ENCODE peak calls at places on chromosomes 13 and 19, in five cellular contexts. One of them, this sample, is unnamed.

GRCh38 chr13:89737051-89737450 is 1610.4 kb upstream of the MIR17HG start:
- DNase-seq in K562: no peak
- DNase-seq in H1: no peak
- DNase-seq in GM12878: no peak
- DNase-seq in HepG2: no peak
- DNase-seq in this sample: no peak

GRCh38 chr19:3464797-3465235 is 15.5 kb downstream of the SMIM24 start:
- DNase-seq in K562: no peak
- DNase-seq in H1: no peak
- DNase-seq in GM12878: no peak
- DNase-seq in HepG2: no peak
- DNase-seq in this sample: no peak

GRCh38 chr13:29849071-29849541 is 1.3 kb downstream of the UBL3 start:
- DNase-seq in K562: no peak
- DNase-seq in H1: no peak
- DNase-seq in GM12878: no peak
- DNase-seq in HepG2: peak
- DNase-seq in this sample: no peak

GRCh38 chr13:47853236-47853635 is 147.8 kb downstream of the SUCLA2 start:
- DNase-seq in K562: no peak
- DNase-seq in H1: no peak
- DNase-seq in GM12878: no peak
- DNase-seq in HepG2: no peak
- DNase-seq in this sample: no peak

GRCh38 chr19:6099037-6099436 is 11.3 kb downstream of the RFX2 start:
- DNase-seq in K562: no peak
- DNase-seq in H1: no peak
- DNase-seq in GM12878: no peak
- DNase-seq in HepG2: no peak
- DNase-seq in this sample: no peak

GRCh38 chr13:23330356-23330755 is 103.1 kb downstream of the SACS start:
- DNase-seq in K562: no peak
- DNase-seq in H1: no peak
- DNase-seq in GM12878: no peak
- DNase-seq in HepG2: no peak
- DNase-seq in this sample: no peak

GRCh38 chr19:50242586-50242985 is 39.2 kb downstream of the MYH14 start:
- DNase-seq in K562: no peak
- DNase-seq in H1: no peak
- DNase-seq in GM12878: peak
- DNase-seq in HepG2: no peak
- DNase-seq in this sample: no peak

GRCh38 chr19:4052114-4052992 is 14.3 kb downstream of the ZBTB7A start:
- DNase-seq in K562: no peak
- DNase-seq in H1: no peak
- DNase-seq in GM12878: no peak
- DNase-seq in HepG2: peak
- DNase-seq in this sample: no peak

GRCh38 chr13:74251778-74252519 is 117.7 kb upstream of the KLF12 start:
- DNase-seq in K562: no peak
- DNase-seq in H1: no peak
- DNase-seq in GM12878: no peak
- DNase-seq in HepG2: no peak
- DNase-seq in this sample: no peak

GRCh38 chr13:47144782-47145181 is 247.9 kb upstream of the HTR2A start:
- DNase-seq in K562: no peak
- DNase-seq in H1: no peak
- DNase-seq in GM12878: no peak
- DNase-seq in HepG2: no peak
- DNase-seq in this sample: no peak

GRCh38 chr13:41944229-41944628 is 16.7 kb downstream of the VWA8 start:
- DNase-seq in K562: no peak
- DNase-seq in H1: no peak
- DNase-seq in GM12878: no peak
- DNase-seq in HepG2: no peak
- DNase-seq in this sample: no peak

GRCh38 chr19:55383789-55384575 is at the start of gene TMEM238:
- DNase-seq in K562: peak
- DNase-seq in H1: no peak
- DNase-seq in GM12878: no peak
- DNase-seq in HepG2: no peak
- DNase-seq in this sample: no peak

GRCh38 chr13:40798380-40798779 is 9.0 kb downstream of the SLC25A15 start:
- DNase-seq in K562: no peak
- DNase-seq in H1: no peak
- DNase-seq in GM12878: no peak
- DNase-seq in HepG2: no peak
- DNase-seq in this sample: no peak

GRCh38 chr19:8485561-8486371 is 16.7 kb downstream of the PRAM1 start:
- DNase-seq in K562: no peak
- DNase-seq in H1: no peak
- DNase-seq in GM12878: no peak
- DNase-seq in HepG2: no peak
- DNase-seq in this sample: no peak

GRCh38 chr19:246551-246950 is 44.7 kb downstream of the PLPP2 start:
- DNase-seq in K562: no peak
- DNase-seq in H1: no peak
- DNase-seq in GM12878: no peak
- DNase-seq in HepG2: no peak
- DNase-seq in this sample: no peak

GRCh38 chr13:25771641-25772478 is 280.0 kb downstream of the SHISA2 start:
- DNase-seq in K562: no peak
- DNase-seq in H1: peak
- DNase-seq in GM12878: no peak
- DNase-seq in HepG2: no peak
- DNase-seq in this sample: no peak

GRCh38 chr13:42654760-42655159 is 80.8 kb downstream of the TNFSF11 start:
- DNase-seq in K562: no peak
- DNase-seq in H1: no peak
- DNase-seq in GM12878: no peak
- DNase-seq in HepG2: no peak
- DNase-seq in this sample: no peak

GRCh38 chr19:583198-583967 is 6.3 kb upstream of the HCN2 start:
- DNase-seq in K562: no peak
- DNase-seq in H1: no peak
- DNase-seq in GM12878: no peak
- DNase-seq in HepG2: no peak
- DNase-seq in this sample: no peak

GRCh38 chr19:7618366-7618765 is 11.0 kb downstream of the XAB2 start:
- DNase-seq in K562: no peak
- DNase-seq in H1: no peak
- DNase-seq in GM12878: no peak
- DNase-seq in HepG2: peak
- DNase-seq in this sample: no peak

GRCh38 chr13:94205896-94206295 is 273.6 kb downstream of the DCT start:
- DNase-seq in K562: no peak
- DNase-seq in H1: no peak
- DNase-seq in GM12878: no peak
- DNase-seq in HepG2: no peak
- DNase-seq in this sample: no peak

DNA sequence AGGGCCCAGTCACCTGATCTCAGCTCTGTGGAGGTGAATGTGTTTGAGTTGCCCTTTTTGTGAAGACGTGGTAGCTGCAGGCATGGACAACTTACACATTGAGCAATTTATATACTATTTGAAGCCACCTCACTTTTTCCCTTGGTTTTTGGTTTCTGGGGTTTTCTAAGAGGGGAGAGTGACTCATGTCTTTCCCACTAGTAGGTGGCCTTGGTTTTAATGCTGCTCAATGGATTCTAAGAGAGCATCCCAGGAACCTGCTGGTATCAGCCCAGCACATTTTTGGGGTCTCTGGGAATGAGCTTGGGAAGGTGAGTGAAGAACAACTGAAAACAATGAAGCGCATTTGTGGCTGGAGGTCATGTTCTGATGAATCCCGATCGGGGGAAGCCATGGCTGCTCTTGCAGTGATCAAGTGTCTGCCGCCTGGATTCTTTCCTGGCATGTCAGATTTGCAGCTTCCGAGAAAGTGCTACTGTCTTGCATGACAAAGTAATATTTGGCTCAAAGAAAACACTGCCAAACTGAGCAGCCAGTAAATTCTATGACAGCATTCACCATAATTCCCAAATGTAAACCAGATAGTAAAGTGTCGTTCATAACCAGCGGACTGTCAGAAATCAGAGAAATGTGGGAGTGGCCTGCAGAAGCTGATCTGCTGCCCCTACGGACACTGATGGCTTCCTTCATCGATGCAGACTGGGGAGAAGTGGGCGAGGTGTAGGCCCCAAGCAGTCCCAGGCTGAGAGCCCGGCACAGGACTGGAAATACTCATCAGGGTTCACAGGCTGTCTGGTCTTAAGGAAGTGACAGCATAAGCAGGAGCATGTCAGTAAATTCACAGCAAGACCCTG is 98.7 kb downstream of the COL4A2 start:
- DNase-seq in K562: no peak
- DNase-seq in H1: no peak
- DNase-seq in GM12878: no peak
- DNase-seq in HepG2: no peak
- DNase-seq in this sample: no peak
- TF ChIP-seq SRF in K562: no peak
- TF ChIP-seq SRF in H1: no peak
- TF ChIP-seq SRF in GM12878: no peak
- TF ChIP-seq SRF in HepG2: no peak
- TF ChIP-seq SRF in this sample: no peak

GRCh38 chr13:52850396-52851152 is 2.1 kb upstream of the PCDH8 start:
- DNase-seq in K562: peak
- DNase-seq in H1: peak
- DNase-seq in GM12878: no peak
- DNase-seq in HepG2: peak
- DNase-seq in this sample: no peak
- TF ChIP-seq CEBPB in K562: no peak
- TF ChIP-seq CEBPB in H1: peak
- TF ChIP-seq CEBPB in GM12878: no peak
- TF ChIP-seq CEBPB in HepG2: no peak
- TF ChIP-seq CEBPB in this sample: no peak

GRCh38 chr19:30667746-30668145 is 295.6 kb downstream of the ZNF536 start:
- DNase-seq in K562: no peak
- DNase-seq in H1: no peak
- DNase-seq in GM12878: no peak
- DNase-seq in HepG2: no peak
- DNase-seq in this sample: no peak

GRCh38 chr19:30665449-30665848 is 293.3 kb downstream of the ZNF536 start:
- DNase-seq in K562: no peak
- DNase-seq in H1: no peak
- DNase-seq in GM12878: no peak
- DNase-seq in HepG2: no peak
- DNase-seq in this sample: no peak

GRCh38 chr19:30667227-30667626 is 295.0 kb downstream of the ZNF536 start:
- DNase-seq in K562: no peak
- DNase-seq in H1: no peak
- DNase-seq in GM12878: no peak
- DNase-seq in HepG2: no peak
- DNase-seq in this sample: no peak

GRCh38 chr19:30664358-30665058 is 292.3 kb downstream of the ZNF536 start:
- DNase-seq in K562: peak
- DNase-seq in H1: no peak
- DNase-seq in GM12878: no peak
- DNase-seq in HepG2: peak
- DNase-seq in this sample: no peak

DNA sequence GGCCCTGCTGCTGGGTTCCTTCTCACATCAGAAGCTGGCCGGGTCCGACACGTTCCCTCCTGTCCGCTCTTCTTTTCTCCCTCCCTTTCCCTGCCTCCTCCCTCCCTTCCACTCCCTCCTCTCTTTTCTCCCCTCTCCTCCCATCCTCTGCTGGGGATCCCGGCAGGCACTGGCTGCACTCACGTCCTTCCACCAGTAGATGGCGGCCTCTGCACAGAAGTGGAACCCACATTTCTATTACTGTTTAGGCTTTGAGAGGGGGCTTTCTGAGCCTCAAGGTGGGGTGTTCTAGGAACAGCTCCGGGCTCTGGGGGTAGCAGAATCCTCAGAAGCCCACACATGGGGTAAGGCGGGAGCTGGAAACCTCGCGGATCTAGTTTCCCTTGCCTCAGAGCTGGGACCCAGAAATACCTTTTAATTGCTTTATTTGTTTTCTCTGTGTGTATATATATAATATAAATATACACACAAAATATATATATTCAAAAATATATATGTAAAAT is 294.2 kb downstream of the ZNF536 start:
- DNase-seq in K562: peak
- DNase-seq in H1: no peak
- DNase-seq in GM12878: no peak
- DNase-seq in HepG2: peak
- DNase-seq in this sample: no peak
- TF ChIP-seq SIN3A in K562: no peak
- TF ChIP-seq SIN3A in H1: no peak
- TF ChIP-seq SIN3A in GM12878: no peak
- TF ChIP-seq SIN3A in HepG2: no peak
- TF ChIP-seq SIN3A in this sample: no peak

GRCh38 chr19:46744005-46744691 is 1.7 kb upstream of the FKRP start:
- DNase-seq in K562: no peak
- DNase-seq in H1: no peak
- DNase-seq in GM12878: no peak
- DNase-seq in HepG2: no peak
- DNase-seq in this sample: no peak
- TF ChIP-seq SRF in K562: no peak
- TF ChIP-seq SRF in H1: no peak
- TF ChIP-seq SRF in GM12878: no peak
- TF ChIP-seq SRF in HepG2: no peak
- TF ChIP-seq SRF in this sample: no peak

GRCh38 chr19:33520844-33521479 is 629 bp downstream of the PEPD start:
- DNase-seq in K562: no peak
- DNase-seq in H1: no peak
- DNase-seq in GM12878: no peak
- DNase-seq in HepG2: peak
- DNase-seq in this sample: no peak

GRCh38 chr19:33519416-33519815 is 2.2 kb downstream of the PEPD start:
- DNase-seq in K562: no peak
- DNase-seq in H1: no peak
- DNase-seq in GM12878: no peak
- DNase-seq in HepG2: no peak
- DNase-seq in this sample: no peak

GRCh38 chr19:33520048-33520643 is 1.4 kb downstream of the PEPD start:
- DNase-seq in K562: no peak
- DNase-seq in H1: no peak
- DNase-seq in GM12878: no peak
- DNase-seq in HepG2: peak
- DNase-seq in this sample: no peak

GRCh38 chr19:33517922-33518321 is 3.7 kb downstream of the PEPD start:
- DNase-seq in K562: no peak
- DNase-seq in H1: no peak
- DNase-seq in GM12878: no peak
- DNase-seq in HepG2: no peak
- DNase-seq in this sample: no peak

DNA sequence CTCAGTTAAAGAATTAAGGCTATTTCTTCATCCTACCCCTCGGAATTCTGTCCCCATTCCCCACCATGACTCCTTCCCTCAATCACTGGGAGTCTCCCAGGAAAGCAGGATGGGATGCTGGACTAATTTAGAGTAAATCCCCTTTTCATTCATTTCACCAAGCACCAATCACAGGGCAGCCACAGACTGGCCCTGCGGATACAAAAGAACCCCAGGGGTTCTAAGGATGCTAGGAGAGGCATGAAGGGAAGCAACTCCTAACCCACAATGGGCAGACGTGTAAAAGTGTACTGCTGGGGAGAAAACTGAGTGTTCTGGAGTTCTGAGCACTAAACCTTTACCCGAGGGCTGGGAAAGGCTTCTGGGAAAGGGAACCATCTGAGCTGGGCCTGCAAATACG is 3.0 kb downstream of the PEPD start:
- DNase-seq in K562: no peak
- DNase-seq in H1: no peak
- DNase-seq in GM12878: no peak
- DNase-seq in HepG2: no peak
- DNase-seq in this sample: no peak
- TF ChIP-seq CEBPB in K562: no peak
- TF ChIP-seq CEBPB in H1: no peak
- TF ChIP-seq CEBPB in GM12878: no peak
- TF ChIP-seq CEBPB in HepG2: no peak
- TF ChIP-seq CEBPB in this sample: no peak

This sample was measured in HCT116.